ENCODE peak calls at places on chromosomes 7 and 10, in four cellular contexts. O is tibial nerve, Z is mesendoderm, X is body of pancreas. E is an unnamed sample.

GRCh38 chr7:37211097-37211496 is 237.6 kb downstream of the ELMO1 start:
- DNase-seq in O (peak; percentile 53), Z (no peak), X (peak; percentile 20), E (no peak)

GRCh38 chr10:11265486-11265885 is 247.8 kb downstream of the CELF2 start:
- DNase-seq in O (no peak), Z (no peak), X (no peak), E (no peak)

GRCh38 chr10:106679314-106679713 is 485.2 kb downstream of the SORCS1 start:
- DNase-seq in O (no peak), Z (no peak), X (no peak), E (no peak)

GRCh38 chr10:7813481-7813880 is 4.8 kb upstream of the TAF3 start:
- DNase-seq in O (no peak), Z (peak; percentile 21), X (no peak), E (no peak)

GRCh38 chr10:113961261-113961938 is 82.3 kb upstream of the ADRB1 start:
- DNase-seq in O (no peak), Z (peak; percentile 28), X (no peak), E (no peak)

GRCh38 chr7:7909376-7909775 is 59.2 kb upstream of the GLCCI1 start:
- DNase-seq in O (no peak), Z (no peak), X (no peak), E (no peak)

GRCh38 chr10:124074471-124075109 is 18.8 kb downstream of the CHST15 start:
- DNase-seq in O (no peak), Z (no peak), X (no peak), E (no peak)

GRCh38 chr10:28111712-28112111 is 112.8 kb upstream of the ODAD2 start:
- DNase-seq in O (no peak), Z (no peak), X (no peak), E (no peak)

GRCh38 chr10:110872145-110872983 is 636 bp downstream of the PDCD4 start:
- DNase-seq in O (peak; percentile 50), Z (peak; percentile 93), X (peak; percentile 80), E (peak; percentile 89)

GRCh38 chr10:8392216-8392615 is 337.7 kb downstream of the GATA3 start:
- DNase-seq in O (no peak), Z (no peak), X (no peak), E (no peak)

GRCh38 chr10:593901-594457 is 95.5 kb downstream of the DIP2C start:
- DNase-seq in O (no peak), Z (no peak), X (peak; percentile 67), E (no peak)

GRCh38 chr7:134278502-134279153 is 38.1 kb downstream of the SLC35B4 start:
- DNase-seq in O (no peak), Z (no peak), X (no peak), E (no peak)

GRCh38 chr10:73517166-73517888 is 21.5 kb upstream of the PPP3CB start:
- DNase-seq in O (no peak), Z (peak; percentile 62), X (no peak), E (no peak)

DNA sequence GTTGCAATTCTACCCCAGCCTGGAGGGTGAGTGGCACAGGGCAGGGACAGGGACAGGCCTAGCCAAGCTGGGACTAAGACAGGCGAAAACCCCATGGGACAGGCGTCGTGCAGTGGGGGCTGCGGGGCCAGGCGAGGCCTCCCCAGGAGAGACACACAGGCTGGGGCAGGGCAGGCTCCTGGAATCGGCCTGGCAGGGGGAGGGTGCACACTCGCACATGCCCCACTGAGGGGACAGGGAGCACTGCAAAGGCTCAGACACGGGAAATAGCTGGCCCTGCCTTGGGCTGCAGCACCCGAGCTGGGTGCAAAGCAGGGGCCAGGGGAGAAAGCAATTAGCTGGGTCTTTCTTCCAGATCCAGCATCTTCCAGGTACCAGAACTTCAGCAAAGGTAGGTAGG is 10.4 kb downstream of the LAT2 start:
- DNase-seq in O (no peak), Z (no peak), X (no peak), E (no peak)
- H3K4me1 ChIP-seq in O (no peaks in the 10 kb centered on the region), Z (no peaks in the 10 kb centered on the region), X (no peaks in the 10 kb centered on the region), E (no peaks in the 10 kb centered on the region)

GRCh38 chr10:34654211-34654610 is 160.9 kb downstream of the PARD3 start:
- DNase-seq in O (no peak), Z (no peak), X (no peak), E (no peak)

GRCh38 chr10:34653530-34653929 is 161.6 kb downstream of the PARD3 start:
- DNase-seq in O (no peak), Z (no peak), X (no peak), E (no peak)

GRCh38 chr10:34656676-34657075 is 158.4 kb downstream of the PARD3 start:
- DNase-seq in O (no peak), Z (no peak), X (no peak), E (no peak)

GRCh38 chr10:34658934-34659333 is 156.2 kb downstream of the PARD3 start:
- DNase-seq in O (no peak), Z (no peak), X (no peak), E (no peak)

DNA sequence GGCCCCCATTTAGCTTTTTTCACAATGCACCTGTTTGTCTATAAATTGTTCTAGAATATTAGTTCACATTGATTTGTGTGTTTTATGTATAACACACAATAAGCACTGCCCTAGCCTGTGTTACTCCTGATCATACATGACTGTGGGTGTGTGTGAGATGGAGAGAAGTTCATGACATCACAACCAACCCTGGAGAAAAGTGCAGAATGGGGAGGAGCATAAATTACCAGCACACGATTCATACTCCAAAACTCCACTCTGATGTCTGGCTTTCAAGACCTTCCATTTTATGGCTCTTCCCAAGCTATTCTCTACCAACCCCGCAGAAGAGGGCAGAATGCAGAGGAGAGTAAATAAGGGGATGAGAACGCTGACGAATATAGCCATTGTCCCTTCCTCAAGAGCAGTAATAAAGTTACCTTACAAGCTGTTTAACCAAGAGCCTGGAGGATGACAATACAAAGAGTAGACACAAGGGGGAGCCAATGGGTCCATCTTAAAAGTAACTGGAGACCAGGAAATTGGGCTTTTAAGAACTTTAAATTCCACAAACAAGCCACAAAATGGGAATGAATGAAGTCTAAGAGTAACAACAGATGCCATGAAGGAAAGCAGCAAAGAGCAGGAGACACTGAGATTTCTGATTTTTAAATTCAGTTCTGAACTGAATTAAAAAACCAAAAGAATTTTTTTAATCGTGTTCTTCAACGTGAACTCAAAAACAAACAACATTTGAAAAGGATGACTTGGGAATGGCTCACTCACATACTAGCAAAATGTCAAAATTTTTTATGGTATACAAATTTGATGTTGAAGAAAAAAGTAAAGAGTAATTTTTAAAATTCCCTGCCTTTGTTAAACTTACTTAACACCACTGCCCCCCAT is 159.6 kb downstream of the PARD3 start:
- DNase-seq in O (no peak), Z (peak; percentile 91), X (peak; percentile 72), E (peak; percentile 80)
- H3K4me1 ChIP-seq in O (no peaks in the 10 kb centered on the region), Z (peaks cover 15% of the 10 kb centered on the region), X (peaks cover 34% of the 10 kb centered on the region), E (peaks cover 28% of the 10 kb centered on the region)

GRCh38 chr10:71979692-71980062 is 15.5 kb downstream of the CHST3 start:
- DNase-seq in O (no peak), Z (no peak), X (no peak), E (no peak)
- H3K4me1 ChIP-seq in O (peaks cover 98% of the 10 kb centered on the region), Z (peaks cover 4% of the 10 kb centered on the region), X (peaks cover 93% of the 10 kb centered on the region), E (peaks cover 28% of the 10 kb centered on the region)

GRCh38 chr7:22863156-22863899 is 40.7 kb upstream of the TOMM7 start:
- DNase-seq in O (no peak), Z (no peak), X (no peak), E (no peak)
- H3K4me1 ChIP-seq in O (peaks cover 49% of the 10 kb centered on the region), Z (no peaks in the 10 kb centered on the region), X (peaks cover 37% of the 10 kb centered on the region), E (no peaks in the 10 kb centered on the region)

DNA sequence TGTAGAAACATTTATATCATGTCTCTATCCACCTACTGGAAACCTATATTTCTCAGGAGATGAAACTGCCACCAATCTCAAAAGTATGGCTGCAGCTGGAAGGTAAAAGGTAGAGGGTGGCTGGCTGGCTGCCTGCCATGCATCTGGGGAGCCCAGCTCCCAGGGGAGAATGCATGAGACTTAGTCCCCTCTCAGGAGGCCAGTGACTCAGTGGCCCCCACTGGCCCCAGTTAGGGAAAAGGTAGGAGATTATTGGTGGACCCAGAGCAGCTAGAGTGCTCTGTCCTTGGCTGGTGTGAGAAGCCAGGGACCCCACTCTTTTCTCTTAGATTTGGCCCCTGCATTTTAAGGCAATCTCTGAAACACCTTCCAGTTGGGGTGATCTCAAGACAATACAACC is 6.8 kb upstream of the NKX2-3 start:
- DNase-seq in O (no peak), Z (no peak), X (no peak), E (no peak)
- H3K4me1 ChIP-seq in O (peaks cover 10% of the 10 kb centered on the region), Z (peaks cover 15% of the 10 kb centered on the region), X (peaks cover 26% of the 10 kb centered on the region), E (no peaks in the 10 kb centered on the region)

DNA sequence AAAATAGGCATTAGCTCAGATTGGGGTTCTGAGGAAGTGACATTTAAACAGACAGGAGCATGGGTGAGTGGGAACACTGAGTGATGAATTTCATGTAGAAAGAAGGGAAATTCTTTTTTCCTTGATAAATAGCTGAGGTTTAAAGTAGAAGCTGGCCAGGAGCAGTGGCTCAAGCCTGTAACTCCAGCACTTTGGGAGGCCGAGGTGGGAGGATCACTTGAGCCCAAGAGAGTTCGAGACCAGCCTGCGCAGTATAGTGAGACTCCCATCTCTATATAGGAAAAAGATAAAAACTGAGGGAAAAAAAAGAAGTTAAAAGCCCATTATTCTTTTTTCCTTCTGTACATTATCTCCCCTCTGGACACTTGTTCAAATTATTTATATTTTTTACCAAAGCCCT is 9.1 kb downstream of the HNRNPF start:
- DNase-seq in O (no peak), Z (no peak), X (no peak), E (no peak)
- H3K4me1 ChIP-seq in O (peaks cover 46% of the 10 kb centered on the region), Z (peaks cover 8% of the 10 kb centered on the region), X (peaks cover 87% of the 10 kb centered on the region), E (peaks cover 55% of the 10 kb centered on the region)

GRCh38 chr7:151692721-151693120 is 173.0 kb upstream of the RHEB start:
- DNase-seq in O (no peak), Z (no peak), X (no peak), E (no peak)
- H3K4me1 ChIP-seq in O (peaks cover 7% of the 10 kb centered on the region), Z (peaks cover 5% of the 10 kb centered on the region), X (peaks cover 35% of the 10 kb centered on the region), E (no peaks in the 10 kb centered on the region)

GRCh38 chr10:80497187-80498038 is 40.3 kb upstream of the SH2D4B start:
- DNase-seq in O (no peak), Z (no peak), X (no peak), E (no peak)
- H3K4me1 ChIP-seq in O (peaks cover 96% of the 10 kb centered on the region), Z (peaks cover 7% of the 10 kb centered on the region), X (peaks cover 73% of the 10 kb centered on the region), E (peaks cover 34% of the 10 kb centered on the region)

E was measured in A673.